ENCODE peak calls at places on chromosome 6, in seven cellular contexts. A is ascending aorta; F is effector memory CD4-positive, alpha-beta T cell; B is upper lobe of right lung; S is colonic mucosa; L is SK-N-SH; Y is GM12878. W is an unnamed sample.

GRCh38 chr6:142692942-142693341 is 252.0 kb downstream of the HIVEP2 start:
- DNase-seq in A (peak; percentile 88), F (peak; percentile 55), B (peak; percentile 65), S (peak; percentile 63), L (peak; percentile 61), Y (no peak), W (peak; percentile 56)

GRCh38 chr6:130178692-130179091 is 44.1 kb downstream of the SAMD3 start:
- DNase-seq in A (no peak), F (no peak), B (no peak), S (no peak), L (no peak), Y (no peak), W (no peak)

GRCh38 chr6:37783025-37783825 is 36.3 kb upstream of the ZFAND3 start:
- DNase-seq in A (no peak), F (no peak), B (no peak), S (no peak), L (peak; percentile 48), Y (no peak), W (no peak)

GRCh38 chr6:39897699-39898098 is 36.6 kb downstream of the MOCS1 start:
- DNase-seq in A (no peak), F (no peak), B (no peak), S (peak; percentile 50), L (no peak), Y (no peak), W (no peak)

GRCh38 chr6:126020305-126021050 is 34.1 kb downstream of the TRMT11 start:
- DNase-seq in A (no peak), F (no peak), B (no peak), S (no peak), L (no peak), Y (no peak), W (no peak)

GRCh38 chr6:33622456-33623431 is 1.6 kb downstream of the ITPR3 start:
- DNase-seq in A (no peak), F (no peak), B (peak; percentile 82), S (peak; percentile 72), L (no peak), Y (peak; percentile 36), W (no peak)

GRCh38 chr6:70847685-70848084 is 109.2 kb downstream of the B3GAT2 start:
- DNase-seq in A (no peak), F (no peak), B (no peak), S (no peak), L (no peak), Y (no peak), W (no peak)

GRCh38 chr6:11329841-11330765 is 97.6 kb upstream of the NEDD9 start:
- DNase-seq in A (no peak), F (no peak), B (no peak), S (peak; percentile 76), L (no peak), Y (no peak), W (no peak)

GRCh38 chr6:2725999-2726567 is 24.6 kb downstream of the MYLK4 start:
- DNase-seq in A (no peak), F (no peak), B (no peak), S (no peak), L (peak; percentile 25), Y (peak; percentile 28), W (no peak)

GRCh38 chr6:24273471-24273870 is 84.4 kb downstream of the DCDC2 start:
- DNase-seq in A (no peak), F (no peak), B (no peak), S (no peak), L (no peak), Y (no peak), W (no peak)

GRCh38 chr6:108914235-108915022 is 66.2 kb downstream of the ARMC2 start:
- DNase-seq in A (no peak), F (peak; percentile 29), B (no peak), S (no peak), L (peak; percentile 37), Y (no peak), W (peak; percentile 36)

GRCh38 chr6:170035896-170036295 is 255.0 kb downstream of the DLL1 start:
- DNase-seq in A (peak; percentile 12), F (no peak), B (peak; percentile 52), S (no peak), L (no peak), Y (no peak), W (no peak)

GRCh38 chr6:154239392-154239791 is 117.2 kb downstream of the IPCEF1 start:
- DNase-seq in A (no peak), F (no peak), B (no peak), S (no peak), L (no peak), Y (no peak), W (no peak)

GRCh38 chr6:25218346-25218745 is 60.8 kb upstream of the CARMIL1 start:
- DNase-seq in A (no peak), F (no peak), B (no peak), S (no peak), L (no peak), Y (no peak), W (no peak)

GRCh38 chr6:40520108-40520507 is 67.1 kb downstream of the LRFN2 start:
- DNase-seq in A (no peak), F (no peak), B (no peak), S (no peak), L (no peak), Y (no peak), W (no peak)

GRCh38 chr6:85592044-85592443 is 1.6 kb downstream of the SNX14 start:
- DNase-seq in A (no peak), F (no peak), B (no peak), S (no peak), L (no peak), Y (no peak), W (no peak)

GRCh38 chr6:111925296-111925695 is 52.0 kb upstream of the FYN start:
- DNase-seq in A (no peak), F (no peak), B (no peak), S (no peak), L (no peak), Y (no peak), W (no peak)

GRCh38 chr6:156556830-156557229 is 220.3 kb upstream of the ARID1B start:
- DNase-seq in A (no peak), F (no peak), B (no peak), S (no peak), L (no peak), Y (no peak), W (no peak)

GRCh38 chr6:39834866-39835265 is 42.7 kb downstream of the DAAM2 start:
- DNase-seq in A (no peak), F (no peak), B (no peak), S (no peak), L (no peak), Y (no peak), W (no peak)

GRCh38 chr6:80457044-80457933 is 350.8 kb downstream of the BCKDHB start:
- DNase-seq in A (peak; percentile 86), F (no peak), B (no peak), S (peak; percentile 29), L (no peak), Y (no peak), W (no peak)

GRCh38 chr6:43506171-43506570 is 4.0 kb downstream of the LRRC73 start:
- DNase-seq in A (no peak), F (no peak), B (no peak), S (no peak), L (no peak), Y (no peak), W (no peak)

GRCh38 chr6:139161817-139162284 is 27.0 kb downstream of the HECA start:
- DNase-seq in A (no peak), F (peak; percentile 41), B (no peak), S (no peak), L (no peak), Y (peak; percentile 91), W (peak; percentile 65)

GRCh38 chr6:155524249-155524651 is 68.6 kb upstream of the NOX3 start:
- DNase-seq in A (no peak), F (no peak), B (no peak), S (no peak), L (no peak), Y (no peak), W (no peak)

GRCh38 chr6:93222071-93222851 is 197.1 kb downstream of the EPHA7 start:
- DNase-seq in A (no peak), F (no peak), B (no peak), S (no peak), L (no peak), Y (no peak), W (no peak)

GRCh38 chr6:137237413-137238170 is 18.4 kb upstream of the IFNGR1 start:
- DNase-seq in A (no peak), F (no peak), B (no peak), S (peak; percentile 34), L (no peak), Y (no peak), W (no peak)

GRCh38 chr6:50602191-50602810 is 111.0 kb upstream of the TFAP2D start:
- DNase-seq in A (no peak), F (no peak), B (no peak), S (no peak), L (peak; percentile 14), Y (no peak), W (no peak)
- H3K27me3 ChIP-seq in A (no peaks in the 10 kb centered on the region), F (no peaks in the 10 kb centered on the region), B (no peaks in the 10 kb centered on the region), S (no peaks in the 10 kb centered on the region), L (no peaks in the 10 kb centered on the region), Y (no peaks in the 10 kb centered on the region), W (no peaks in the 10 kb centered on the region)

DNA sequence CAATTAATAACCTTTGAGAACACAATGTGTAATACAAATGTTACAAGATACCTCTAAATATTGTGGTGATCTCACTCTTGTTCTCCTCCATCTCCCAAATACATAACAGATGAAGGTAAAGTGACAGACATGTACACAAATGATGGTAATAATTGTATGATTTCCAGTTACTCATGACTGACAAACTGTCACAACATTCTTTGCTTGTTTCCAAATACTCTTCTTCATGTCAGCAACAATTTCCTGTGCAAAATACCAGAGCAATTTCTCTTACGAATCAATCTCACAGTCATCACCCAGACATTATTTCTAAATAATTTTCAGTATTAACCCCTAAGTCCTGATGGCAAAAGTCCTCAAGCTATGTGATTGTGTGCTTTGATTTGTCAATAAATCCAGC is 92.9 kb downstream of the RPS12 start:
- DNase-seq in A (no peak), F (no peak), B (no peak), S (no peak), L (no peak), Y (no peak), W (no peak)
- H3K4me3 ChIP-seq in A (no peak overlapping the region), F (no peak overlapping the region), B (no peak overlapping the region), S (no peak overlapping the region), L (no peak overlapping the region), Y (no peak overlapping the region), W (no peak overlapping the region)

GRCh38 chr6:165804331-165805066 is 141.5 kb upstream of the PDE10A start:
- DNase-seq in A (no peak), F (no peak), B (no peak), S (no peak), L (no peak), Y (no peak), W (no peak)
- H3K27me3 ChIP-seq in A (no peaks in the 10 kb centered on the region), F (no peaks in the 10 kb centered on the region), B (no peaks in the 10 kb centered on the region), S (peaks cover 14% of the 10 kb centered on the region), L (no peaks in the 10 kb centered on the region), Y (no peaks in the 10 kb centered on the region), W (no peaks in the 10 kb centered on the region)

DNA sequence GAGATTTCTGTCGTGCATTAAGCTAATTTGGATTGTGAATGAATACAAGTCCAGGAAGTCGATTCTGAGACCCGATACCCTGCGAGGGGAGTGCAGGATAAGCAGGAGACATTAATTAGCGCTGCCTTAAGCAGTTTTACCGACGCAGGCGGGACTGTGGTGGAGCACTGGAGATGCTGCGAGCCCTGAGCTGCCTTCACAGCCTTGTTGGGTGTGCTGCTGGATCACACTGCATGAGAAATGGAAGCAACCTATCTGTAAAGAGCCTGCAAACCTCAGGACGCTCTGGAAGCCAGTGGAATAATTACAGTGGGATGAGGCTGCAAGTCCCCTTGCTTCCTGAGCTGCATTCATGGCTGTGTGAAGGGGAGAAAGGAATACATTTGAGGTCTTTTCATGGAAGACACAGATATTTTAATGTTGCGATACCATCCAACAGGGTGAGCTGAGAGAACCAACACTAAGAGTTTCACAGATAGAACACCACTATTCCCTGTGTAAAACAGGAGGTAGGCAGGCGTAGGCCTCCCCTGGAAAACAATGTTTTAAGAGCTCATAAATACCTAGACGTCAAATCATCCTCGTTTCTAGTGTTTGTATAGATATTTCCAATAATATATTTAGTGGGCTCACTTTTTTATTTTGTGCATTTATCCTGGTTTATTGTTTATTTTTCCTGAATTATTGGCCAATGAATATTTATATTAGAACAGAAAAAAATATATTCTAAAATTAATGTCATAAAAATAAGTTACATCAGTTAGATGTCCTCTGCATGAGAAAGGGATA is 380.8 kb downstream of the C6orf118 start:
- DNase-seq in A (no peak), F (no peak), B (no peak), S (no peak), L (peak; percentile 60), Y (no peak), W (no peak)
- H3K4me3 ChIP-seq in A (no peak overlapping the region), F (no peak overlapping the region), B (no peak overlapping the region), S (no peak overlapping the region), L (no peak overlapping the region), Y (no peak overlapping the region), W (no peak overlapping the region)